ENCODE peak calls at places on chromosomes 2 and 18, in seven cellular contexts. Q is mesendoderm, X is H1, K is IMR-90, E is H9, R is mesenchymal stem cell, P is neuronal stem cell. A is an unnamed sample.

GRCh38 chr2:204505946-204506345 is 39.3 kb upstream of the PARD3B start:
- DNase-seq in Q (no peak), X (no peak), K (peak; percentile 52), E (no peak), R (peak; percentile 26), P (no peak), A (no peak)

GRCh38 chr2:234377761-234378341 is 119.0 kb downstream of the ARL4C start:
- DNase-seq in Q (peak; percentile 35), X (no peak), K (peak; percentile 74), E (no peak), R (peak; percentile 26), P (no peak), A (no peak)

GRCh38 chr18:46942646-46943045 is 25.2 kb downstream of the KATNAL2 start:
- DNase-seq in Q (no peak), X (no peak), K (no peak), E (no peak), R (no peak), P (no peak), A (no peak)

GRCh38 chr2:30235859-30236535 is 4.7 kb downstream of the LBH start:
- DNase-seq in Q (no peak), X (no peak), K (no peak), E (peak; percentile 12), R (no peak), P (no peak), A (no peak)

GRCh38 chr2:20185176-20186022 is 39.5 kb downstream of the SDC1 start:
- DNase-seq in Q (no peak), X (no peak), K (peak; percentile 69), E (no peak), R (peak; percentile 61), P (no peak), A (peak; percentile 36)

GRCh38 chr2:168396131-168396530 is 59.9 kb upstream of the CERS6 start:
- DNase-seq in Q (no peak), X (no peak), K (peak; percentile 4), E (no peak), R (no peak), P (no peak), A (no peak)

GRCh38 chr2:239600194-239600593 is 199.4 kb upstream of the HDAC4 start:
- DNase-seq in Q (no peak), X (no peak), K (no peak), E (peak; percentile 19), R (no peak), P (no peak), A (no peak)

GRCh38 chr2:239917957-239918481 is 107.1 kb downstream of the NDUFA10 start:
- DNase-seq in Q (no peak), X (no peak), K (no peak), E (peak; percentile 7), R (no peak), P (no peak), A (no peak)

GRCh38 chr2:40658917-40659316 is 207.0 kb upstream of the SLC8A1 start:
- DNase-seq in Q (peak; percentile 69), X (no peak), K (peak; percentile 40), E (peak; percentile 31), R (peak; percentile 8), P (peak; percentile 40), A (peak; percentile 2)

GRCh38 chr2:15053542-15053941 is 421.0 kb downstream of the LRATD1 start:
- DNase-seq in Q (no peak), X (no peak), K (no peak), E (no peak), R (no peak), P (no peak), A (no peak)

GRCh38 chr2:47250576-47251403 is 95.7 kb upstream of the STPG4 start:
- DNase-seq in Q (no peak), X (no peak), K (no peak), E (no peak), R (no peak), P (no peak), A (peak; percentile 81)

GRCh38 chr2:66839551-66840320 is 404.8 kb downstream of the MEIS1 start:
- DNase-seq in Q (no peak), X (no peak), K (peak; percentile 100), E (no peak), R (peak; percentile 99), P (no peak), A (peak; percentile 97)

GRCh38 chr18:39653221-39653620 is 2087.6 kb upstream of the CELF4 start:
- DNase-seq in Q (no peak), X (no peak), K (no peak), E (no peak), R (no peak), P (no peak), A (no peak)

GRCh38 chr2:142901778-142902177 is 24.3 kb downstream of the KYNU start:
- DNase-seq in Q (no peak), X (no peak), K (no peak), E (no peak), R (no peak), P (no peak), A (no peak)

GRCh38 chr2:1140389-1141003 is 189.8 kb downstream of the SNTG2 start:
- DNase-seq in Q (peak; percentile 70), X (peak; percentile 93), K (no peak), E (peak; percentile 86), R (no peak), P (peak; percentile 42), A (peak; percentile 57)

GRCh38 chr2:10538224-10538894 is 90.2 kb upstream of the ODC1 start:
- DNase-seq in Q (no peak), X (no peak), K (peak; percentile 78), E (no peak), R (peak; percentile 58), P (no peak), A (peak; percentile 61)

GRCh38 chr2:157894694-157895450 is 18.7 kb upstream of the ACVR1 start:
- DNase-seq in Q (no peak), X (no peak), K (peak; percentile 84), E (no peak), R (peak; percentile 91), P (no peak), A (peak; percentile 17)

GRCh38 chr2:164655750-164656149 is 34.5 kb upstream of the GRB14 start:
- DNase-seq in Q (peak; percentile 14), X (no peak), K (no peak), E (no peak), R (no peak), P (no peak), A (no peak)

GRCh38 chr2:61179701-61180639 is 18.0 kb downstream of the C2orf74 start:
- DNase-seq in Q (no peak), X (no peak), K (peak; percentile 77), E (no peak), R (peak; percentile 64), P (no peak), A (no peak)

GRCh38 chr18:55416791-55417190 is 171.2 kb downstream of the TCF4 start:
- DNase-seq in Q (no peak), X (no peak), K (no peak), E (no peak), R (peak; percentile 54), P (no peak), A (no peak)

GRCh38 chr18:55418439-55418838 is 169.6 kb downstream of the TCF4 start:
- DNase-seq in Q (no peak), X (no peak), K (no peak), E (no peak), R (no peak), P (no peak), A (no peak)

GRCh38 chr18:55414475-55414874 is 173.5 kb downstream of the TCF4 start:
- DNase-seq in Q (no peak), X (no peak), K (no peak), E (no peak), R (no peak), P (no peak), A (no peak)

GRCh38 chr18:55415258-55415871 is 172.6 kb downstream of the TCF4 start:
- DNase-seq in Q (peak; percentile 84), X (peak; percentile 89), K (peak; percentile 86), E (peak; percentile 75), R (peak; percentile 81), P (peak; percentile 78), A (peak; percentile 76)

GRCh38 chr18:55413474-55413873 is 174.5 kb downstream of the TCF4 start:
- DNase-seq in Q (no peak), X (no peak), K (peak; percentile 59), E (no peak), R (no peak), P (no peak), A (no peak)
- H3K4me1 ChIP-seq in Q (no peaks in the 10 kb centered on the region), X (peaks cover 4% of the 10 kb centered on the region), K (peaks cover 5% of the 10 kb centered on the region), E (peaks cover 5% of the 10 kb centered on the region), R (no peaks in the 10 kb centered on the region), P (peaks cover 2% of the 10 kb centered on the region), A (no peaks in the 10 kb centered on the region)

GRCh38 chr2:71602581-71602980 is 149.2 kb downstream of the DYSF start:
- DNase-seq in Q (no peak), X (no peak), K (no peak), E (peak; percentile 10), R (no peak), P (no peak), A (no peak)
- H2AK5ac ChIP-seq in Q (no peak overlapping the region), X (no peak overlapping the region), K (no peak overlapping the region), E (no peak overlapping the region), R (no peak overlapping the region), P (peak overlapping the region; percentile 21), A (no peak overlapping the region)

GRCh38 chr2:45820048-45820447 is 168.6 kb downstream of the PRKCE start:
- DNase-seq in Q (no peak), X (no peak), K (no peak), E (no peak), R (no peak), P (no peak), A (no peak)
- H3K4me1 ChIP-seq in Q (no peaks in the 10 kb centered on the region), X (no peaks in the 10 kb centered on the region), K (peaks cover 17% of the 10 kb centered on the region), E (no peaks in the 10 kb centered on the region), R (peaks cover 16% of the 10 kb centered on the region), P (peaks cover 13% of the 10 kb centered on the region), A (no peaks in the 10 kb centered on the region)

GRCh38 chr18:78436110-78436509 is 543.5 kb upstream of the SALL3 start:
- DNase-seq in Q (no peak), X (no peak), K (no peak), E (no peak), R (no peak), P (no peak), A (no peak)
- H2AK5ac ChIP-seq in Q (no peak overlapping the region), X (no peak overlapping the region), K (no peak overlapping the region), E (no peak overlapping the region), R (no peak overlapping the region), P (no peak overlapping the region), A (no peak overlapping the region)